ENCODE peak calls at places on chromosomes 4 and X, in nine cellular contexts. N is breast epithelium; S is ascending aorta; P is psoas muscle; U is body of pancreas; V is CD4-positive, CD25-positive, alpha-beta regulatory T cell; W is colonic mucosa; O is gastrocnemius medialis; H is OCI-LY7. Q is an unnamed sample. For H3K4me1 and H3K9me3, the result is how much of the 10 kb centered on the place peaks cover.

GRCh38 chr4:7529368-7529923 is 94.7 kb upstream of the PSAPL1 start:
- DNase-seq in N (no peak), S (no peak), P (no peak), U (no peak), V (no peak), W (no peak), O (no peak), H (no peak), Q (no peak)

GRCh38 chrX:1093112-1093511 is 119.3 kb downstream of the CRLF2 start:
- DNase-seq in N (peak), S (no peak), P (no peak), U (no peak), V (no peak), W (no peak), O (no peak), H (no peak), Q (no peak)

GRCh38 chrX:56219702-56220101 is 12.5 kb upstream of the KLF8 start:
- DNase-seq in N (no peak), S (no peak), P (no peak), U (no peak), V (no peak), W (no peak), O (no peak), H (no peak), Q (no peak)

GRCh38 chr4:2281575-2282343 is 19.9 kb upstream of the MXD4 start:
- DNase-seq in N (no peak), S (no peak), P (peak), U (no peak), V (peak), W (no peak), O (no peak), H (peak), Q (no peak)

GRCh38 chr4:33864290-33864859 is 2379.9 kb downstream of the ARAP2 start:
- DNase-seq in N (no peak), S (no peak), P (peak), U (no peak), V (no peak), W (no peak), O (no peak), H (no peak), Q (no peak)

GRCh38 chr4:150971901-150972300 is 43.2 kb downstream of the LRBA start:
- DNase-seq in N (no peak), S (no peak), P (no peak), U (no peak), V (no peak), W (no peak), O (no peak), H (no peak), Q (no peak)

GRCh38 chrX:16466640-16467432 is 183.1 kb upstream of the S100G start:
- DNase-seq in N (no peak), S (no peak), P (no peak), U (no peak), V (no peak), W (no peak), O (no peak), H (no peak), Q (no peak)

GRCh38 chr4:185040523-185040922 is 22.2 kb downstream of the HELT start:
- DNase-seq in N (no peak), S (no peak), P (no peak), U (no peak), V (no peak), W (no peak), O (no peak), H (no peak), Q (no peak)

GRCh38 chr4:16205298-16206164 is 20.7 kb downstream of the TAPT1 start:
- DNase-seq in N (no peak), S (no peak), P (no peak), U (no peak), V (peak), W (no peak), O (no peak), H (peak), Q (no peak)

GRCh38 chr4:170248029-170248428 is 158.3 kb upstream of the AADAT start:
- DNase-seq in N (no peak), S (no peak), P (no peak), U (no peak), V (no peak), W (no peak), O (no peak), H (no peak), Q (no peak)

GRCh38 chr4:113997206-113997605 is 17.8 kb upstream of the ARSJ start:
- DNase-seq in N (no peak), S (no peak), P (no peak), U (no peak), V (no peak), W (no peak), O (no peak), H (no peak), Q (no peak)

GRCh38 chrX:46444011-46444410 is 101.2 kb downstream of the ZNF674 start:
- DNase-seq in N (no peak), S (no peak), P (no peak), U (no peak), V (no peak), W (no peak), O (no peak), H (no peak), Q (no peak)

GRCh38 chrX:29662101-29662500 is 553.3 kb upstream of the MAGEB2 start:
- DNase-seq in N (no peak), S (no peak), P (no peak), U (no peak), V (no peak), W (no peak), O (no peak), H (no peak), Q (no peak)

GRCh38 chr4:169222768-169223167 is 48.0 kb downstream of the SH3RF1 start:
- DNase-seq in N (no peak), S (no peak), P (no peak), U (no peak), V (no peak), W (peak), O (no peak), H (no peak), Q (no peak)

GRCh38 chr4:172998527-172999469 is 169.8 kb upstream of the GALNT7 start:
- DNase-seq in N (no peak), S (no peak), P (no peak), U (no peak), V (no peak), W (no peak), O (no peak), H (no peak), Q (no peak)

GRCh38 chrX:50697691-50698090 is 116.3 kb downstream of the SHROOM4 start:
- DNase-seq in N (no peak), S (no peak), P (no peak), U (no peak), V (no peak), W (no peak), O (no peak), H (no peak), Q (no peak)

GRCh38 chrX:12615061-12615460 is 176.2 kb upstream of the PRPS2 start:
- DNase-seq in N (no peak), S (no peak), P (no peak), U (no peak), V (no peak), W (no peak), O (no peak), H (no peak), Q (no peak)

GRCh38 chr4:54439831-54440243 is 210.7 kb downstream of the PDGFRA start:
- DNase-seq in N (no peak), S (no peak), P (peak), U (no peak), V (no peak), W (peak), O (peak), H (peak), Q (peak)

GRCh38 chrX:118459494-118459893 is 36.1 kb upstream of the DOCK11 start:
- DNase-seq in N (no peak), S (no peak), P (no peak), U (no peak), V (peak), W (no peak), O (no peak), H (peak), Q (no peak)

GRCh38 chrX:37060999-37061398 is 52.8 kb downstream of the FAM47C start:
- DNase-seq in N (no peak), S (no peak), P (no peak), U (no peak), V (no peak), W (no peak), O (no peak), H (peak), Q (no peak)

GRCh38 chr4:171142639-171143038 is 670.6 kb upstream of the GALNTL6 start:
- DNase-seq in N (no peak), S (no peak), P (no peak), U (no peak), V (no peak), W (no peak), O (no peak), H (no peak), Q (no peak)

GRCh38 chrX:153981771-153982533 is 9.4 kb downstream of the TMEM187 start:
- DNase-seq in N (no peak), S (no peak), P (peak), U (no peak), V (peak), W (no peak), O (peak), H (no peak), Q (no peak)

GRCh38 chr4:143443728-143444127 is 69.8 kb upstream of the SMARCA5 start:
- DNase-seq in N (no peak), S (no peak), P (no peak), U (no peak), V (no peak), W (no peak), O (no peak), H (no peak), Q (no peak)

GRCh38 chrX:154380153-154380552 is 1.1 kb downstream of the EMD start:
- DNase-seq in N (no peak), S (no peak), P (no peak), U (peak), V (no peak), W (no peak), O (no peak), H (no peak), Q (no peak)

GRCh38 chrX:39730671-39731389 is 366.9 kb downstream of the BCOR start:
- DNase-seq in N (peak), S (peak), P (peak), U (peak), V (peak), W (peak), O (peak), H (peak), Q (peak)

GRCh38 chr4:146883070-146883469 is 62.6 kb downstream of the TTC29 start:
- DNase-seq in N (no peak), S (no peak), P (no peak), U (no peak), V (no peak), W (no peak), O (no peak), H (no peak), Q (no peak)

GRCh38 chrX:129961180-129962083 is 21.0 kb upstream of the BCORL1 start:
- DNase-seq in N (peak), S (no peak), P (peak), U (peak), V (peak), W (peak), O (no peak), H (peak), Q (no peak)

GRCh38 chr4:157222764-157223145 is 2.2 kb downstream of the GRIA2 start:
- DNase-seq in N (no peak), S (no peak), P (no peak), U (no peak), V (no peak), W (no peak), O (no peak), H (no peak), Q (no peak)

GRCh38 chr4:68373513-68373912 is 23.6 kb upstream of the YTHDC1 start:
- DNase-seq in N (peak), S (peak), P (peak), U (peak), V (peak), W (peak), O (peak), H (no peak), Q (peak)

GRCh38 chr4:22689428-22689827 is 3.3 kb upstream of the GBA3 start:
- DNase-seq in N (no peak), S (no peak), P (no peak), U (no peak), V (no peak), W (no peak), O (no peak), H (no peak), Q (no peak)

GRCh38 chr4:152734015-152734698 is 45.4 kb downstream of the TIGD4 start:
- DNase-seq in N (no peak), S (no peak), P (no peak), U (no peak), V (no peak), W (no peak), O (no peak), H (no peak), Q (no peak)
- H3K27ac ChIP-seq in N (no peak), S (no peak), P (no peak), U (no peak), V (no peak), W (no peak), O (no peak), H (no peak), Q (no peak)

DNA sequence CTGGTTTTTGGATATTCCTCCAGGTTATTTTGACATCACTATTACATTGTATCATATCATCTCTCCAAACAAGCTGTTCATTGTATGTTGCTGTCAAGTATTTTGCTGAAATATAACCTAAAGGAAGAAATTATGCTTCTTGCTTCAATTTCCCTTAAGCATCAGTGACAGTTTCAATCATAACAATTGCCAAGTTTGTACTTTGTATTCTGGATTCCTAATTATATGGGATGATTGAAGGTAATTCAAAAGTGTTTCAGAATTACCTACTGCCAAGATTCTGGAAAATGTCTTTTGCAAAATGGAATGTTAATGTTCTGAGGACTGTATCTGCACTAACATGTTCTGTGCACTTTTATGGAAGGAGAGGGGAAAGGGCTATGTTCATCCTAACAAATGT is 228.7 kb downstream of the PRDM5 start:
- DNase-seq in N (no peak), S (no peak), P (no peak), U (no peak), V (no peak), W (no peak), O (no peak), H (no peak), Q (no peak)
- H3K4me1 ChIP-seq in N (under half), S (under half), P (under half), U (under half), V (under half), W (under half), O (under half), H (under half), Q (under half)

GRCh38 chr4:6507345-6507744 is 34.9 kb upstream of the PPP2R2C start:
- DNase-seq in N (peak), S (no peak), P (no peak), U (no peak), V (no peak), W (no peak), O (no peak), H (no peak), Q (peak)

GRCh38 chr4:6509587-6509986 is 37.2 kb upstream of the PPP2R2C start:
- DNase-seq in N (peak), S (no peak), P (no peak), U (no peak), V (no peak), W (no peak), O (no peak), H (no peak), Q (peak)

GRCh38 chr4:6504900-6505496 is 32.6 kb upstream of the PPP2R2C start:
- DNase-seq in N (no peak), S (no peak), P (no peak), U (no peak), V (no peak), W (no peak), O (no peak), H (peak), Q (no peak)

GRCh38 chr4:6502747-6503465 is 30.5 kb upstream of the PPP2R2C start:
- DNase-seq in N (peak), S (no peak), P (no peak), U (no peak), V (no peak), W (peak), O (no peak), H (no peak), Q (no peak)

GRCh38 chr4:6506616-6507140 is 34.3 kb upstream of the PPP2R2C start:
- DNase-seq in N (peak), S (no peak), P (no peak), U (no peak), V (no peak), W (peak), O (no peak), H (no peak), Q (peak)
- H3K9me3 ChIP-seq in N (under half), S (under half), P (under half), U (under half), V (under half), W (under half), O (under half), H (under half), Q (under half)

GRCh38 chrX:14027031-14027430 is 2.7 kb downstream of the GEMIN8 start:
- DNase-seq in N (no peak), S (no peak), P (no peak), U (peak), V (peak), W (no peak), O (no peak), H (peak), Q (no peak)
- H3K27ac ChIP-seq in N (peak), S (no peak), P (no peak), U (no peak), V (peak), W (no peak), O (no peak), H (peak), Q (no peak)

DNA sequence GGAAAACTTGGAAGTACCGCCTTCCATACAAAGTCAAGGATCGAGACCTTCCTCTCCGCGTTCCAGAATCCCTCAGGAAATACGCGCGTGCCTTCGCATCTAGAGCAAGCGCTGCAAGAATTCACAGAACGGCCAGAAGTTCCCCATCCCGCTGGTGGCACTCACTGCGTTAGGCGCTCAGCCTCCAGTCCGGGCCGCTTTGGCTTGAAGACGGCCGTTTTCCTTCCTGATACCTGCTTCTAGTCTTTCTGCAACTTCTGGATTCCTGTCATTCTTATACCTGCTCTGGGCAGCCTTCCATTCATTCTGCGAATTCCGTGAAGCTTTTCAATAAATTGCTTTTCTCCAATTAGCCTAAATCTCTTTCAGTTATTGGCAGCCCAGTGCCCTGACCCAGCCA is 896.4 kb downstream of the TRIML1 start:
- DNase-seq in N (no peak), S (no peak), P (no peak), U (no peak), V (no peak), W (no peak), O (no peak), H (no peak), Q (no peak)
- H3K4me1 ChIP-seq in N (under half), S (under half), P (under half), U (under half), V (under half), W (under half), O (under half), H (under half), Q (under half)

DNA sequence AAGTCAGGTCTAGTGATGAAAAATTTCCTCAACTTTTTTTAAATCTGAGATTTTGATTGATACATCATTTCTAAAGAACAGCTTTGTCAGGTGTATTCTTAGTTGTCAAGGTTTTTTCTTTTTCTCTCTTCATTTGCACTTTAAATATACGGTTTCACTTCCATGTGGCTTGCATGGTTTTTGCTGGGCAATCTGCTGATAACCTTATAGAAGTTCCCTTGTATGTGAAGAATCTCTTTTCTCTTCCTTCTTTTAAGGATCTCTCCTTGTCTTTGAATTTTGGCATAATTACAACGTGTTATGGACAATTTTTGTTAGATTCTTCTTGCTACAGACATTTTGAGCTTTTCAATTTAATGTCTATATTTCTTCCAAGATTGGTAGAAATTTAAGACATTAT is 76.4 kb downstream of the ZNF721 start:
- DNase-seq in N (no peak), S (no peak), P (no peak), U (no peak), V (no peak), W (no peak), O (no peak), H (no peak), Q (no peak)
- H3K9me3 ChIP-seq in N (half or more), S (half or more), P (half or more), U (half or more), V (half or more), W (under half), O (under half), H (under half), Q (half or more)

GRCh38 chr4:42612898-42613297 is 44.0 kb downstream of the ATP8A1 start:
- DNase-seq in N (no peak), S (no peak), P (no peak), U (no peak), V (no peak), W (no peak), O (no peak), H (no peak), Q (no peak)

GRCh38 chr4:42617030-42617429 is 39.9 kb downstream of the ATP8A1 start:
- DNase-seq in N (no peak), S (no peak), P (no peak), U (no peak), V (no peak), W (no peak), O (no peak), H (no peak), Q (no peak)

GRCh38 chr4:42616576-42616975 is 40.3 kb downstream of the ATP8A1 start:
- DNase-seq in N (no peak), S (no peak), P (no peak), U (no peak), V (no peak), W (no peak), O (no peak), H (no peak), Q (no peak)

GRCh38 chr4:42615131-42615776 is 41.7 kb downstream of the ATP8A1 start:
- DNase-seq in N (no peak), S (no peak), P (no peak), U (no peak), V (no peak), W (no peak), O (no peak), H (no peak), Q (no peak)

DNA sequence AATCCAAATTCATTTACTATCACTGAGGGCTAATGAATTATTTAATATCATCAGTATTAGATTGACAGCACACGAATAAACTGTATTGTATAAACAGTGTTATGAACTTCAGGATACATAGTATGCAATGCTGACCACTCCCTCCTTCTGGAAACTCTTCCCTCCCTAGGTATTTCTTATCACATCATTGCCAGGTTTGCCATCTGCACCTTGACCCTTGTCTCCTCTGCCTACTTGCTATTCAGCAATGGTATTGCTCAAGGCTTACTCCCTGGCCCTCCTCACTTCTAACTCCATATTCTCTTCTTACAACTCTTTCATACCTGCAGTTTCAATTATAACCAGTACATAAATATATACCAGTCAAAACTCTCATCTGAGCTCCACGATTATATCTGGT is 38.9 kb downstream of the ATP8A1 start:
- DNase-seq in N (no peak), S (no peak), P (no peak), U (no peak), V (no peak), W (peak), O (no peak), H (no peak), Q (no peak)
- H3K27ac ChIP-seq in N (no peak), S (no peak), P (no peak), U (no peak), V (no peak), W (peak), O (peak), H (no peak), Q (no peak)

Q was measured in right atrium auricular region.